ENCODE peak calls at places on chromosomes 1 and 21, in nine cellular contexts. One of them, this sample, is unnamed.

GRCh38 chr1:153841463-153841994 is 66.3 kb downstream of the SLC27A3 start:
- DNase-seq in Panc1: no peak
- DNase-seq in GM23338: no peak
- DNase-seq in suprapubic skin: no peak
- DNase-seq in H1: no peak
- DNase-seq in stomach: no peak
- DNase-seq in HCT116: no peak
- DNase-seq in HL-60: no peak
- DNase-seq in sigmoid colon: no peak
- DNase-seq in this sample: no peak

GRCh38 chr1:156596426-156596825 is 4.8 kb downstream of the NAXE start:
- DNase-seq in Panc1: no peak
- DNase-seq in sigmoid colon: no peak
- DNase-seq in stomach: no peak
- DNase-seq in HL-60: no peak
- DNase-seq in GM23338: no peak
- DNase-seq in H1: no peak
- DNase-seq in HCT116: no peak
- DNase-seq in suprapubic skin: no peak
- DNase-seq in this sample: no peak

GRCh38 chr1:52645261-52645660 is 12.3 kb downstream of the SHISAL2A start:
- DNase-seq in suprapubic skin: no peak
- DNase-seq in Panc1: no peak
- DNase-seq in sigmoid colon: no peak
- DNase-seq in GM23338: no peak
- DNase-seq in HL-60: no peak
- DNase-seq in H1: no peak
- DNase-seq in stomach: no peak
- DNase-seq in HCT116: no peak
- DNase-seq in this sample: no peak

GRCh38 chr1:88001460-88001859 is 672.8 kb downstream of the LMO4 start:
- DNase-seq in HCT116: no peak
- DNase-seq in HL-60: no peak
- DNase-seq in sigmoid colon: no peak
- DNase-seq in Panc1: peak; percentile 32
- DNase-seq in GM23338: no peak
- DNase-seq in suprapubic skin: no peak
- DNase-seq in H1: no peak
- DNase-seq in stomach: no peak
- DNase-seq in this sample: no peak

GRCh38 chr1:201819346-201819745 is 9.6 kb upstream of the IPO9 start:
- DNase-seq in sigmoid colon: no peak
- DNase-seq in stomach: no peak
- DNase-seq in HL-60: no peak
- DNase-seq in H1: no peak
- DNase-seq in HCT116: no peak
- DNase-seq in suprapubic skin: no peak
- DNase-seq in Panc1: no peak
- DNase-seq in GM23338: no peak
- DNase-seq in this sample: no peak

GRCh38 chr1:57060451-57060850 is 94.6 kb upstream of the C8B start:
- DNase-seq in H1: no peak
- DNase-seq in sigmoid colon: no peak
- DNase-seq in GM23338: no peak
- DNase-seq in HL-60: no peak
- DNase-seq in HCT116: no peak
- DNase-seq in Panc1: no peak
- DNase-seq in stomach: no peak
- DNase-seq in suprapubic skin: no peak
- DNase-seq in this sample: no peak

GRCh38 chr1:93448292-93448982 is 519 bp downstream of the FNBP1L start:
- DNase-seq in stomach: peak; percentile 56
- DNase-seq in sigmoid colon: peak; percentile 80
- DNase-seq in H1: peak; percentile 82
- DNase-seq in suprapubic skin: peak; percentile 74
- DNase-seq in HCT116: no peak
- DNase-seq in HL-60: no peak
- DNase-seq in GM23338: peak; percentile 88
- DNase-seq in Panc1: no peak
- DNase-seq in this sample: peak; percentile 32

GRCh38 chr1:193358419-193358818 is 172.0 kb upstream of the B3GALT2 start:
- DNase-seq in GM23338: peak; percentile 51
- DNase-seq in Panc1: no peak
- DNase-seq in HL-60: no peak
- DNase-seq in sigmoid colon: no peak
- DNase-seq in H1: no peak
- DNase-seq in suprapubic skin: no peak
- DNase-seq in stomach: no peak
- DNase-seq in HCT116: no peak
- DNase-seq in this sample: no peak

GRCh38 chr1:44168520-44169098 is 27.2 kb upstream of the KLF18 start:
- DNase-seq in GM23338: peak; percentile 19
- DNase-seq in suprapubic skin: no peak
- DNase-seq in stomach: no peak
- DNase-seq in H1: no peak
- DNase-seq in HCT116: no peak
- DNase-seq in HL-60: no peak
- DNase-seq in Panc1: no peak
- DNase-seq in sigmoid colon: no peak
- DNase-seq in this sample: no peak

GRCh38 chr1:206634365-206635079 is 814 bp upstream of the DYRK3 start:
- DNase-seq in GM23338: peak; percentile 95
- DNase-seq in HL-60: peak; percentile 62
- DNase-seq in HCT116: peak; percentile 74
- DNase-seq in Panc1: peak; percentile 83
- DNase-seq in suprapubic skin: peak; percentile 98
- DNase-seq in sigmoid colon: peak; percentile 97
- DNase-seq in H1: peak; percentile 86
- DNase-seq in stomach: peak; percentile 95
- DNase-seq in this sample: no peak

GRCh38 chr1:25998075-25998761 is 355 bp upstream of the PAFAH2 start:
- DNase-seq in HL-60: peak; percentile 99
- DNase-seq in suprapubic skin: peak; percentile 98
- DNase-seq in GM23338: peak; percentile 100
- DNase-seq in Panc1: peak; percentile 99
- DNase-seq in sigmoid colon: peak; percentile 99
- DNase-seq in HCT116: peak; percentile 100
- DNase-seq in H1: peak; percentile 95
- DNase-seq in stomach: peak; percentile 97
- DNase-seq in this sample: peak; percentile 83

GRCh38 chr1:100177295-100178042 is 587 bp downstream of the LRRC39 start:
- DNase-seq in HCT116: no peak
- DNase-seq in H1: no peak
- DNase-seq in stomach: no peak
- DNase-seq in suprapubic skin: no peak
- DNase-seq in sigmoid colon: no peak
- DNase-seq in Panc1: no peak
- DNase-seq in HL-60: no peak
- DNase-seq in GM23338: no peak
- DNase-seq in this sample: no peak

GRCh38 chr1:239558559-239558958 is 172.2 kb downstream of the CHRM3 start:
- DNase-seq in sigmoid colon: no peak
- DNase-seq in HL-60: no peak
- DNase-seq in H1: no peak
- DNase-seq in Panc1: no peak
- DNase-seq in HCT116: no peak
- DNase-seq in stomach: no peak
- DNase-seq in GM23338: no peak
- DNase-seq in suprapubic skin: no peak
- DNase-seq in this sample: no peak

GRCh38 chr1:64933296-64934070 is 32.9 kb downstream of the JAK1 start:
- DNase-seq in HCT116: no peak
- DNase-seq in suprapubic skin: peak; percentile 75
- DNase-seq in stomach: no peak
- DNase-seq in Panc1: no peak
- DNase-seq in HL-60: peak; percentile 56
- DNase-seq in sigmoid colon: peak; percentile 78
- DNase-seq in GM23338: no peak
- DNase-seq in H1: no peak
- DNase-seq in this sample: no peak

GRCh38 chr1:1231400-1232223 is at the start of gene SDF4:
- DNase-seq in HCT116: peak; percentile 88
- DNase-seq in HL-60: peak; percentile 93
- DNase-seq in sigmoid colon: peak; percentile 98
- DNase-seq in Panc1: peak; percentile 59
- DNase-seq in GM23338: peak; percentile 97
- DNase-seq in stomach: peak; percentile 98
- DNase-seq in suprapubic skin: peak; percentile 97
- DNase-seq in H1: peak; percentile 94
- DNase-seq in this sample: peak; percentile 100
- TF ChIP-seq POLR2AphosphoS5 in HCT116: peak; percentile 75
- TF ChIP-seq POLR2AphosphoS5 in HL-60: peak; percentile 64
- TF ChIP-seq POLR2AphosphoS5 in sigmoid colon: peak; percentile 50
- TF ChIP-seq POLR2AphosphoS5 in Panc1: peak; percentile 62
- TF ChIP-seq POLR2AphosphoS5 in GM23338: peak; percentile 73
- TF ChIP-seq POLR2AphosphoS5 in stomach: peak; percentile 84
- TF ChIP-seq POLR2AphosphoS5 in suprapubic skin: peak; percentile 79
- TF ChIP-seq POLR2AphosphoS5 in H1: peak; percentile 49
- TF ChIP-seq POLR2AphosphoS5 in this sample: peak; percentile 57

DNA sequence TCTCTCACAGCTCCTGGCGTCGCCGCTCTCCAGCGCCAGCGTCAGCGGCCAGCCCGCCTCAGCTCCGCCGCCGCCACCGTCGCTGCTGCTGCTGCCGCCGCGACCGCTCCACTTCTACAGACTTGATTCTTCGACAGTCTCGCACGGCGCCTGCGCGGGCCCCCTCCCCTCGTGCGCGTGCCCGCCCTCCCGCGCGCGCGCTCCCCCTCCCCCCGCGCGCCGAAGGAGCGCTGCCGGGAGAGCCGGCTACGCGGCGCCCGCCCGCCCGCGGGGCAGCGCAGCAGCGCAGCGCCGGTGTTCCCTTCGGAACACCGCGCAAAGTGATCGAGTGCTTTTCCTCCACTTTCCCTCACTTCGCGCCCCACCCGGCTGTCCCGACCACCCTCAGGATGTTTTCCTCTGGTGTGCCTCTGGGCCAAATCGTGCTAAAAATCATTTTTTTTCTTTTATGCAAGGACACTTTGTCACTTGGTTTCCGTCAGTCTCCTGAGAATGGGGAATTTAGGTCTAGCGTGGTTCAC is at the start of gene IRF2BP2:
- DNase-seq in GM23338: peak; percentile 73
- DNase-seq in sigmoid colon: peak; percentile 93
- DNase-seq in H1: peak; percentile 75
- DNase-seq in HL-60: peak; percentile 76
- DNase-seq in HCT116: peak; percentile 63
- DNase-seq in suprapubic skin: peak; percentile 86
- DNase-seq in stomach: peak; percentile 85
- DNase-seq in Panc1: no peak
- DNase-seq in this sample: peak; percentile 73
- TF ChIP-seq POLR2AphosphoS5 in GM23338: peak; percentile 78
- TF ChIP-seq POLR2AphosphoS5 in sigmoid colon: peak; percentile 97
- TF ChIP-seq POLR2AphosphoS5 in H1: peak; percentile 92
- TF ChIP-seq POLR2AphosphoS5 in HL-60: peak; percentile 88
- TF ChIP-seq POLR2AphosphoS5 in HCT116: peak; percentile 98
- TF ChIP-seq POLR2AphosphoS5 in suprapubic skin: peak; percentile 22
- TF ChIP-seq POLR2AphosphoS5 in stomach: peak; percentile 99
- TF ChIP-seq POLR2AphosphoS5 in Panc1: peak; percentile 69
- TF ChIP-seq POLR2AphosphoS5 in this sample: peak; percentile 15

GRCh38 chr1:6035719-6036118 is 10.0 kb upstream of the KCNAB2 start:
- DNase-seq in suprapubic skin: no peak
- DNase-seq in H1: no peak
- DNase-seq in GM23338: peak; percentile 31
- DNase-seq in sigmoid colon: no peak
- DNase-seq in HL-60: no peak
- DNase-seq in HCT116: no peak
- DNase-seq in Panc1: no peak
- DNase-seq in stomach: no peak
- DNase-seq in this sample: no peak

GRCh38 chr1:6038603-6039002 is 7.1 kb upstream of the KCNAB2 start:
- DNase-seq in stomach: no peak
- DNase-seq in HCT116: no peak
- DNase-seq in HL-60: no peak
- DNase-seq in Panc1: no peak
- DNase-seq in H1: no peak
- DNase-seq in GM23338: no peak
- DNase-seq in sigmoid colon: no peak
- DNase-seq in suprapubic skin: no peak
- DNase-seq in this sample: no peak

GRCh38 chr1:6035265-6035664 is 10.4 kb upstream of the KCNAB2 start:
- DNase-seq in Panc1: no peak
- DNase-seq in H1: no peak
- DNase-seq in GM23338: no peak
- DNase-seq in suprapubic skin: no peak
- DNase-seq in HL-60: no peak
- DNase-seq in stomach: no peak
- DNase-seq in sigmoid colon: no peak
- DNase-seq in HCT116: no peak
- DNase-seq in this sample: no peak

GRCh38 chr1:6039031-6039430 is 6.7 kb upstream of the KCNAB2 start:
- DNase-seq in Panc1: no peak
- DNase-seq in suprapubic skin: no peak
- DNase-seq in HCT116: no peak
- DNase-seq in stomach: no peak
- DNase-seq in GM23338: no peak
- DNase-seq in HL-60: no peak
- DNase-seq in sigmoid colon: no peak
- DNase-seq in H1: no peak
- DNase-seq in this sample: no peak

GRCh38 chr1:6037338-6037762 is 8.3 kb upstream of the KCNAB2 start:
- DNase-seq in suprapubic skin: no peak
- DNase-seq in Panc1: no peak
- DNase-seq in GM23338: no peak
- DNase-seq in stomach: no peak
- DNase-seq in sigmoid colon: no peak
- DNase-seq in H1: no peak
- DNase-seq in HCT116: no peak
- DNase-seq in HL-60: peak; percentile 30
- DNase-seq in this sample: no peak
- TF ChIP-seq POLR2AphosphoS5 in suprapubic skin: no peak
- TF ChIP-seq POLR2AphosphoS5 in Panc1: no peak
- TF ChIP-seq POLR2AphosphoS5 in GM23338: no peak
- TF ChIP-seq POLR2AphosphoS5 in stomach: no peak
- TF ChIP-seq POLR2AphosphoS5 in sigmoid colon: no peak
- TF ChIP-seq POLR2AphosphoS5 in H1: no peak
- TF ChIP-seq POLR2AphosphoS5 in HCT116: no peak
- TF ChIP-seq POLR2AphosphoS5 in HL-60: peak; percentile 16
- TF ChIP-seq POLR2AphosphoS5 in this sample: no peak

DNA sequence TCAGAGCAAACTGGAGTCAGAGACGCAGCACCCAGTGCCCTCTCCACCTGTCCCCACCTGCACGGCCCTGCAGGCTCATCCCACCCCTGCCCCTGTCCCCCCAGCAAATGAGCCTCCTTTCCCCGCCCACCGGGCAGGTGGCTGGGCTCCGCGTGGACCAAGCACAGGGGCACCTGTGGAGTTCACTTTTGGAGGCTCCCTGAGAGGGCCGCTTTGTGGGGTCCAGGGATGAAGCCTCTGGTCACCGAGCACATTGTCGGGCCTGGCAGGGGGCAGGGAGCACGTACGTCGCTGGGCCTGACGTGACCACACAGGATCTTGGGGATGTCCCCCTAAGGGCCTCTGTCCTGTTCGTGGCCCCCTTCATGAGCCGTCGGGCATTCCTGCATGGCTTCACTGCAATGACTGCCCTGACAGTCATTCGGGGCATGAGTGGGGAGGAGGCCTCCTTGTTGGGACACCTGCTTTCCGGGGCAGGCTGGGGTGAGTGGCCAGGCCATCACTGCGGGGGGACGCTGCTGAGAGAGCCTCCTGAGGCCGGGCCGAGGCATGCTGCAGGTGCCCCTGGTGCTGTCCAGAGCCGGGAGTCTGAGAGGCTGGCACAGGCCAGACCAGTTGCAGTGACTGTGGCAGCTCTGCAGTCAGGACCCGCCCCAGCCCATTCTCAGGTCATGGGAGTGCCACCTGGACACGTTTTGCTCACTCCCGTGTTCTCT is 19.7 kb downstream of the SLX9 start:
- DNase-seq in stomach: no peak
- DNase-seq in suprapubic skin: no peak
- DNase-seq in sigmoid colon: peak; percentile 65
- DNase-seq in HL-60: no peak
- DNase-seq in HCT116: no peak
- DNase-seq in H1: no peak
- DNase-seq in Panc1: no peak
- DNase-seq in GM23338: no peak
- DNase-seq in this sample: no peak
- TF ChIP-seq POLR2AphosphoS5 in stomach: no peak
- TF ChIP-seq POLR2AphosphoS5 in suprapubic skin: no peak
- TF ChIP-seq POLR2AphosphoS5 in sigmoid colon: no peak
- TF ChIP-seq POLR2AphosphoS5 in HL-60: no peak
- TF ChIP-seq POLR2AphosphoS5 in HCT116: no peak
- TF ChIP-seq POLR2AphosphoS5 in H1: no peak
- TF ChIP-seq POLR2AphosphoS5 in Panc1: no peak
- TF ChIP-seq POLR2AphosphoS5 in GM23338: no peak
- TF ChIP-seq POLR2AphosphoS5 in this sample: no peak

This sample was measured in GM12892.